ENCODE peak calls at places on chromosomes 1 and 21, in eight cellular contexts. One of them, this sample, is unnamed.

GRCh38 chr1:160799641-160800040 is 3.7 kb downstream of the LY9 start:
- DNase-seq in body of pancreas: no peak
- DNase-seq in bronchial epithelial cell: no peak
- DNase-seq in breast epithelium: no peak
- DNase-seq in PC-3: no peak
- DNase-seq in stomach: no peak
- DNase-seq in endothelial cell: no peak
- DNase-seq in mesothelial cell of epicardium: no peak
- DNase-seq in this sample: no peak

GRCh38 chr1:65176571-65176970 is 28.6 kb downstream of the AK4 start:
- DNase-seq in PC-3: no peak
- DNase-seq in endothelial cell: no peak
- DNase-seq in body of pancreas: no peak
- DNase-seq in stomach: no peak
- DNase-seq in bronchial epithelial cell: no peak
- DNase-seq in breast epithelium: no peak
- DNase-seq in mesothelial cell of epicardium: no peak
- DNase-seq in this sample: no peak

GRCh38 chr1:53498555-53499142 is 39.5 kb downstream of the DMRTB1 start:
- DNase-seq in stomach: no peak
- DNase-seq in mesothelial cell of epicardium: no peak
- DNase-seq in PC-3: peak
- DNase-seq in endothelial cell: no peak
- DNase-seq in body of pancreas: no peak
- DNase-seq in bronchial epithelial cell: no peak
- DNase-seq in breast epithelium: no peak
- DNase-seq in this sample: no peak

GRCh38 chr1:14441302-14441741 is 157.2 kb upstream of the KAZN start:
- DNase-seq in endothelial cell: no peak
- DNase-seq in body of pancreas: no peak
- DNase-seq in breast epithelium: no peak
- DNase-seq in bronchial epithelial cell: no peak
- DNase-seq in stomach: no peak
- DNase-seq in PC-3: peak
- DNase-seq in mesothelial cell of epicardium: no peak
- DNase-seq in this sample: no peak

GRCh38 chr1:212797681-212798080 is 6.0 kb downstream of the TATDN3 start:
- DNase-seq in breast epithelium: no peak
- DNase-seq in bronchial epithelial cell: peak
- DNase-seq in PC-3: no peak
- DNase-seq in endothelial cell: no peak
- DNase-seq in mesothelial cell of epicardium: no peak
- DNase-seq in stomach: no peak
- DNase-seq in body of pancreas: no peak
- DNase-seq in this sample: no peak

GRCh38 chr1:212470059-212470458 is 37.3 kb downstream of the NENF start:
- DNase-seq in body of pancreas: peak
- DNase-seq in mesothelial cell of epicardium: no peak
- DNase-seq in bronchial epithelial cell: peak
- DNase-seq in endothelial cell: no peak
- DNase-seq in breast epithelium: peak
- DNase-seq in stomach: peak
- DNase-seq in PC-3: peak
- DNase-seq in this sample: no peak

GRCh38 chr1:39538531-39539251 is 37.9 kb downstream of the PABPC4 start:
- DNase-seq in stomach: no peak
- DNase-seq in endothelial cell: no peak
- DNase-seq in breast epithelium: no peak
- DNase-seq in mesothelial cell of epicardium: no peak
- DNase-seq in PC-3: no peak
- DNase-seq in bronchial epithelial cell: no peak
- DNase-seq in body of pancreas: no peak
- DNase-seq in this sample: no peak

GRCh38 chr1:94283462-94283861 is 46.1 kb upstream of the ARHGAP29 start:
- DNase-seq in body of pancreas: no peak
- DNase-seq in stomach: no peak
- DNase-seq in mesothelial cell of epicardium: no peak
- DNase-seq in bronchial epithelial cell: no peak
- DNase-seq in breast epithelium: no peak
- DNase-seq in PC-3: no peak
- DNase-seq in endothelial cell: no peak
- DNase-seq in this sample: no peak

GRCh38 chr1:66996018-66996682 is 57.8 kb downstream of the SLC35D1 start:
- DNase-seq in endothelial cell: peak
- DNase-seq in bronchial epithelial cell: peak
- DNase-seq in PC-3: peak
- DNase-seq in stomach: peak
- DNase-seq in body of pancreas: peak
- DNase-seq in breast epithelium: peak
- DNase-seq in mesothelial cell of epicardium: no peak
- DNase-seq in this sample: peak

GRCh38 chr1:240956424-240956823 is 344.5 kb upstream of the GREM2 start:
- DNase-seq in mesothelial cell of epicardium: no peak
- DNase-seq in bronchial epithelial cell: no peak
- DNase-seq in breast epithelium: no peak
- DNase-seq in stomach: no peak
- DNase-seq in PC-3: no peak
- DNase-seq in endothelial cell: no peak
- DNase-seq in body of pancreas: no peak
- DNase-seq in this sample: no peak

GRCh38 chr1:235069577-235070563 is 58.8 kb downstream of the TOMM20 start:
- DNase-seq in endothelial cell: no peak
- DNase-seq in body of pancreas: peak
- DNase-seq in mesothelial cell of epicardium: no peak
- DNase-seq in bronchial epithelial cell: peak
- DNase-seq in PC-3: peak
- DNase-seq in breast epithelium: peak
- DNase-seq in stomach: peak
- DNase-seq in this sample: no peak

GRCh38 chr21:39014751-39015150 is 168.5 kb downstream of the PSMG1 start:
- DNase-seq in body of pancreas: no peak
- DNase-seq in endothelial cell: no peak
- DNase-seq in PC-3: peak
- DNase-seq in bronchial epithelial cell: peak
- DNase-seq in mesothelial cell of epicardium: no peak
- DNase-seq in stomach: no peak
- DNase-seq in breast epithelium: no peak
- DNase-seq in this sample: no peak

GRCh38 chr1:44616991-44617702 is 57.1 kb downstream of the TMEM53 start:
- DNase-seq in stomach: no peak
- DNase-seq in PC-3: no peak
- DNase-seq in body of pancreas: peak
- DNase-seq in breast epithelium: no peak
- DNase-seq in mesothelial cell of epicardium: no peak
- DNase-seq in endothelial cell: peak
- DNase-seq in bronchial epithelial cell: peak
- DNase-seq in this sample: no peak

GRCh38 chr1:4675454-4676186 is 21.2 kb downstream of the AJAP1 start:
- DNase-seq in stomach: no peak
- DNase-seq in bronchial epithelial cell: no peak
- DNase-seq in breast epithelium: no peak
- DNase-seq in endothelial cell: no peak
- DNase-seq in mesothelial cell of epicardium: no peak
- DNase-seq in PC-3: no peak
- DNase-seq in body of pancreas: no peak
- DNase-seq in this sample: no peak

GRCh38 chr1:114353233-114353632 is 157.8 kb downstream of the TRIM33 start:
- DNase-seq in endothelial cell: no peak
- DNase-seq in PC-3: peak
- DNase-seq in stomach: peak
- DNase-seq in bronchial epithelial cell: peak
- DNase-seq in breast epithelium: peak
- DNase-seq in body of pancreas: peak
- DNase-seq in mesothelial cell of epicardium: peak
- DNase-seq in this sample: peak

GRCh38 chr1:24768873-24769605 is 23.8 kb downstream of the CLIC4 start:
- DNase-seq in endothelial cell: no peak
- DNase-seq in body of pancreas: no peak
- DNase-seq in stomach: no peak
- DNase-seq in mesothelial cell of epicardium: no peak
- DNase-seq in PC-3: no peak
- DNase-seq in breast epithelium: no peak
- DNase-seq in bronchial epithelial cell: no peak
- DNase-seq in this sample: no peak

DNA sequence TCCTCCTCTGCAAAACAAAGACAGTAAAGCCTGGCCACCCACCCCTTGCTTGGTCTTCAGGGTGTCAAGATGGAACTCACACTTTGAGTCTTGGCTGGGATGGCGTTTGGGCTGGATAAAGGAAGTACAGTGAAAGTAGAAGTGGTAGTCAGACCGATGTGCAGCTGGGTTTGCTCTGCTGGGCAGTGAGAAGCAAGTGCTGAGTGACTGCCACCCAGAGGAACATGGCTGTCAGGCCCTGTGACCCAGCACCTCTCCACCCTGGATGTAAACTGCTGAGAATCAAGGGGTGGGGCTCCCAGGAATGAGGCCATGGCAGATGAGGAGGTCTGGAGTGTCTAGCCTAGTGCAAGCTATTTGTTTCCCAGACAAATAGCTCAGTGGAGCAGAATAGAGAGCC is 51.2 kb downstream of the POFUT2 start:
- DNase-seq in mesothelial cell of epicardium: no peak
- DNase-seq in breast epithelium: no peak
- DNase-seq in endothelial cell: no peak
- DNase-seq in PC-3: peak
- DNase-seq in body of pancreas: no peak
- DNase-seq in stomach: no peak
- DNase-seq in bronchial epithelial cell: no peak
- DNase-seq in this sample: no peak
- TF ChIP-seq CTCF in mesothelial cell of epicardium: no peak
- TF ChIP-seq CTCF in breast epithelium: no peak
- TF ChIP-seq CTCF in endothelial cell: no peak
- TF ChIP-seq CTCF in PC-3: peak
- TF ChIP-seq CTCF in body of pancreas: no peak
- TF ChIP-seq CTCF in stomach: no peak
- TF ChIP-seq CTCF in bronchial epithelial cell: no peak
- TF ChIP-seq CTCF in this sample: no peak

GRCh38 chr1:210332233-210332632 is 3.5 kb downstream of the HHAT start:
- DNase-seq in endothelial cell: no peak
- DNase-seq in stomach: no peak
- DNase-seq in PC-3: peak
- DNase-seq in breast epithelium: no peak
- DNase-seq in body of pancreas: no peak
- DNase-seq in mesothelial cell of epicardium: no peak
- DNase-seq in bronchial epithelial cell: peak
- DNase-seq in this sample: peak

GRCh38 chr1:210328032-210328745 is 513 bp upstream of the HHAT start:
- DNase-seq in stomach: no peak
- DNase-seq in bronchial epithelial cell: no peak
- DNase-seq in PC-3: no peak
- DNase-seq in breast epithelium: no peak
- DNase-seq in body of pancreas: no peak
- DNase-seq in endothelial cell: no peak
- DNase-seq in mesothelial cell of epicardium: no peak
- DNase-seq in this sample: no peak

GRCh38 chr1:210330279-210330866 is 1.7 kb downstream of the HHAT start:
- DNase-seq in stomach: no peak
- DNase-seq in endothelial cell: no peak
- DNase-seq in breast epithelium: no peak
- DNase-seq in PC-3: no peak
- DNase-seq in mesothelial cell of epicardium: no peak
- DNase-seq in bronchial epithelial cell: no peak
- DNase-seq in body of pancreas: no peak
- DNase-seq in this sample: no peak

GRCh38 chr1:210325026-210325670 is 3.6 kb upstream of the HHAT start:
- DNase-seq in PC-3: no peak
- DNase-seq in stomach: no peak
- DNase-seq in endothelial cell: no peak
- DNase-seq in breast epithelium: no peak
- DNase-seq in mesothelial cell of epicardium: no peak
- DNase-seq in body of pancreas: no peak
- DNase-seq in bronchial epithelial cell: no peak
- DNase-seq in this sample: no peak

DNA sequence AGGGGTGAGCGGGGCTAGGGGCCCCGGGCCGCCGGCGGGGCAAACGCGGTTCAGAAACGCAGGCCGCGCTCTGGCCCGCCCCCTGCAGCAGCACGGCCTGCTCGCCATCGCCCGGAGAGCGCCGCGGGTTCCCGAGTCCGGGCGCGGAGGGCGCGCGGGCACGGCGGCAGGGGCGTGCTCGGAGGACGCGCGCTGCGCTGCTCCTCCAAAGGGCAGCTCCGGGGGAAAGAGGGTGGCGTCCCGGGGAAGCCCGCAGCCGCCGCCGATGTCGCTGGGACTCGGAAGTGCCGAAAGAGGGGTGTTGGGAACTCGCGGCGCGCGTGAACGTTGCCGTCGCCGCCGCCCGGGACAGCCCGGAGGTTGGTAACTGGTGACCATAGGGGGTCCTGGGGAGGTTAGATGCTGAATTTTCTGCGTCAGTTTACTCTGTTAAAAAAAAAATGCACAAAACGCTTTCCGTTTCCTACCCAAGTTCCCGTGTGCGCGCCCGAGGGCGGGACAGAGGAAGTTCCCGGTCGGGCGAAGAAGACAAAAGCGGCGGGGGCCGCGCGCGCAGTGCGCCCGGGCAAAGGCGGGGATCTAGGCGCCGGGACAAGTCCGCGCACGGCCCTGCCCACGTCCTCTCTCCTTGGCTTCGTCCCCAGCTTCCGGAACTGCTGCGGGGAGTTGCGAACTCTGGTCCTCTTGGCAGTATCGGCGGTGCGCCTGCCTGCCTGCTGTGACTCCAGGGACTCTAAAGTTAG is at the start of gene HHAT:
- DNase-seq in mesothelial cell of epicardium: peak
- DNase-seq in breast epithelium: peak
- DNase-seq in body of pancreas: peak
- DNase-seq in bronchial epithelial cell: peak
- DNase-seq in stomach: peak
- DNase-seq in PC-3: peak
- DNase-seq in endothelial cell: peak
- DNase-seq in this sample: peak
- TF ChIP-seq CTCF in mesothelial cell of epicardium: no peak
- TF ChIP-seq CTCF in breast epithelium: no peak
- TF ChIP-seq CTCF in body of pancreas: no peak
- TF ChIP-seq CTCF in bronchial epithelial cell: peak
- TF ChIP-seq CTCF in stomach: no peak
- TF ChIP-seq CTCF in PC-3: peak
- TF ChIP-seq CTCF in endothelial cell: no peak
- TF ChIP-seq CTCF in this sample: no peak

DNA sequence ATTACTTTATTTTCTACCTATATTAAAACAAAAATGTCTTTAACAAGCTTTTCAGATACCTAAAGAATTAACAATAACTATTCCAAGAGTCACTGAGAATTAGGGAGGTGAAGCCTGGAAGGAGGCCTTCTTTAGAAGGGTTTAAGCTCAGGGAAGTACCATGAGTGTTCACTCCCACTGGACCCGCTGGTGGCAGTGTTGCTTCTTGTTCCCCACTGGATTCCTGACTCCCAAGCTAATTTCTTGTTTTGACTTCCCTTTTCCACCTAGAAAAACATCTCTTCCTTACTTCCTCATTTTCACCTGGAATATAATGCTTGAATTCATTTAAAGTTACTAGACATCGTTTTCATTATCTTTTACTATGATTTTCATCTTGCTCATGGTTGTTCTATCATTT is 264.2 kb downstream of the HMCN1 start:
- DNase-seq in PC-3: peak
- DNase-seq in body of pancreas: no peak
- DNase-seq in mesothelial cell of epicardium: no peak
- DNase-seq in breast epithelium: no peak
- DNase-seq in endothelial cell: peak
- DNase-seq in stomach: no peak
- DNase-seq in bronchial epithelial cell: no peak
- DNase-seq in this sample: no peak
- TF ChIP-seq CTCF in PC-3: peak
- TF ChIP-seq CTCF in body of pancreas: no peak
- TF ChIP-seq CTCF in mesothelial cell of epicardium: no peak
- TF ChIP-seq CTCF in breast epithelium: no peak
- TF ChIP-seq CTCF in endothelial cell: no peak
- TF ChIP-seq CTCF in stomach: no peak
- TF ChIP-seq CTCF in bronchial epithelial cell: peak
- TF ChIP-seq CTCF in this sample: no peak

GRCh38 chr21:31108969-31109368 is 70.7 kb upstream of the KRTAP19-8 start:
- DNase-seq in PC-3: peak
- DNase-seq in endothelial cell: no peak
- DNase-seq in body of pancreas: no peak
- DNase-seq in stomach: no peak
- DNase-seq in breast epithelium: no peak
- DNase-seq in bronchial epithelial cell: peak
- DNase-seq in mesothelial cell of epicardium: no peak
- DNase-seq in this sample: no peak
- TF ChIP-seq CTCF in PC-3: peak
- TF ChIP-seq CTCF in endothelial cell: no peak
- TF ChIP-seq CTCF in body of pancreas: no peak
- TF ChIP-seq CTCF in stomach: no peak
- TF ChIP-seq CTCF in breast epithelium: no peak
- TF ChIP-seq CTCF in bronchial epithelial cell: peak
- TF ChIP-seq CTCF in mesothelial cell of epicardium: no peak
- TF ChIP-seq CTCF in this sample: peak

This sample was measured in activated CD8-positive, alpha-beta T cell treated with anti-CD3 and anti-CD28 coated beads for 36 hours.